ENCODE peak calls at places on chromosome 12, in four cellular contexts. L, I, X and M are unnamed samples.

GRCh38 chr12:64618953-64619590 is 8.8 kb downstream of the RASSF3 start:
- DNase-seq in L (no peak), X (no peak), I (peak), M (peak)

GRCh38 chr12:76274699-76275098 is 73.5 kb downstream of the BBS10 start:
- DNase-seq in L (no peak), X (no peak), I (no peak), M (peak)

GRCh38 chr12:102069707-102070106 is 7.9 kb upstream of the WASHC3 start:
- DNase-seq in L (no peak), X (no peak), I (no peak), M (peak)

GRCh38 chr12:119328111-119328510 is 6.4 kb upstream of the CCDC60 start:
- DNase-seq in I (no peak), L (no peak), X (no peak), M (no peak)

GRCh38 chr12:84912191-84913142 is at the start of gene SLC6A15:
- DNase-seq in I (no peak), X (no peak), L (no peak), M (peak)

GRCh38 chr12:33605776-33606175 is 166.2 kb upstream of the SYT10 start:
- DNase-seq in X (no peak), L (no peak), I (no peak), M (no peak)

GRCh38 chr12:117064596-117064995 is 34.6 kb downstream of the TESC start:
- DNase-seq in I (no peak), X (no peak), L (no peak), M (no peak)

GRCh38 chr12:94954029-94954685 is 49.3 kb downstream of the NDUFA12 start:
- DNase-seq in L (no peak), X (no peak), I (peak), M (peak)

GRCh38 chr12:50314629-50315312 is 31.5 kb upstream of the LIMA1 start:
- DNase-seq in I (peak), L (no peak), X (no peak), M (peak)

GRCh38 chr12:124694250-124694649 is 126.8 kb upstream of the NCOR2 start:
- DNase-seq in I (no peak), L (no peak), X (no peak), M (no peak)

GRCh38 chr12:23424685-23425084 is 524.8 kb downstream of the SOX5 start:
- DNase-seq in I (no peak), L (no peak), X (no peak), M (no peak)

GRCh38 chr12:85843606-85844325 is 7.6 kb upstream of the RASSF9 start:
- DNase-seq in X (no peak), I (no peak), L (no peak), M (no peak)

GRCh38 chr12:18345021-18345735 is 83.9 kb downstream of the PIK3C2G start:
- DNase-seq in X (no peak), I (no peak), L (no peak), M (no peak)

GRCh38 chr12:47927346-47927745 is 22.6 kb upstream of the VDR start:
- DNase-seq in L (no peak), I (no peak), X (no peak), M (no peak)

GRCh38 chr12:94704452-94704871 is 54.1 kb upstream of the TMCC3 start:
- DNase-seq in I (peak), X (no peak), L (no peak), M (peak)

GRCh38 chr12:122473543-122474323 is 27.0 kb downstream of the ZCCHC8 start:
- DNase-seq in L (no peak), I (no peak), X (no peak), M (no peak)

GRCh38 chr12:7966558-7966957 is 30.6 kb upstream of the SLC2A3 start:
- DNase-seq in L (no peak), X (no peak), I (no peak), M (no peak)